ENCODE peak calls at places on chromosomes 11 and 22, in five cellular contexts. G is effector memory CD8-positive, alpha-beta T cell; Y is RPMI8226; U is stimulated activated CD8-positive, alpha-beta memory T cell treated with anti-CD3 and anti-CD28 coated beads, Interleukin-15, amount 100 ng/mL, for 24 hours; C is NCI-H1694. Q is an unnamed sample.

GRCh38 chr11:45082744-45083543 is 63.5 kb upstream of the PRDM11 start:
- DNase-seq in G (peak; percentile 15), Y (peak; percentile 83), U (no peak), C (no peak), Q (no peak)

GRCh38 chr11:122954455-122954854 is 27.2 kb downstream of the BSX start:
- DNase-seq in G (no peak), Y (no peak), U (no peak), C (no peak), Q (no peak)

GRCh38 chr11:1150095-1150494 is 7.7 kb upstream of the MUC5AC start:
- DNase-seq in G (no peak), Y (no peak), U (no peak), C (no peak), Q (no peak)

GRCh38 chr11:62398011-62398994 is 20.5 kb upstream of the SCGB1A1 start:
- DNase-seq in G (no peak), Y (no peak), U (no peak), C (no peak), Q (no peak)

GRCh38 chr11:118878187-118878586 is 5.5 kb upstream of the CXCR5 start:
- DNase-seq in G (no peak), Y (no peak), U (no peak), C (no peak), Q (no peak)

GRCh38 chr22:24516301-24516737 is 21.2 kb downstream of the UPB1 start:
- DNase-seq in G (no peak), Y (no peak), U (no peak), C (no peak), Q (no peak)

GRCh38 chr11:62439785-62440602 is 21.2 kb downstream of the SCGB1A1 start:
- DNase-seq in G (no peak), Y (no peak), U (no peak), C (no peak), Q (no peak)

GRCh38 chr11:10893713-10894112 is 35.9 kb upstream of the ZBED5 start:
- DNase-seq in G (no peak), Y (no peak), U (no peak), C (no peak), Q (no peak)

Q was measured in activated T-helper 1 cell treated with anti-CD3 and anti-CD28 coated beads, Interleukin-2, amount 50 U/mL, for 16 hours.